ENCODE peak calls at places on chromosomes 12 and 14, in eight cellular contexts. One of them, this sample, is unnamed.

GRCh38 chr12:131130311-131130911 is 176.7 kb downstream of the ADGRD1 start:
- DNase-seq in nephron progenitor cell: no peak
- DNase-seq in nucleus accumbens: no peak
- DNase-seq in choroid plexus epithelial cell: no peak
- DNase-seq in GM04503: no peak
- DNase-seq in memory B cell: no peak
- DNase-seq in T follicular helper cell: no peak
- DNase-seq in germinal center: no peak
- DNase-seq in this sample: no peak

GRCh38 chr12:2999265-2999841 is 40.2 kb downstream of the TEAD4 start:
- DNase-seq in nephron progenitor cell: peak
- DNase-seq in nucleus accumbens: no peak
- DNase-seq in choroid plexus epithelial cell: no peak
- DNase-seq in GM04503: no peak
- DNase-seq in memory B cell: no peak
- DNase-seq in T follicular helper cell: no peak
- DNase-seq in germinal center: no peak
- DNase-seq in this sample: no peak

GRCh38 chr14:64762044-64763034 is 58.1 kb downstream of the PLEKHG3 start:
- DNase-seq in nephron progenitor cell: peak
- DNase-seq in nucleus accumbens: no peak
- DNase-seq in choroid plexus epithelial cell: peak
- DNase-seq in GM04503: no peak
- DNase-seq in memory B cell: no peak
- DNase-seq in T follicular helper cell: peak
- DNase-seq in germinal center: no peak
- DNase-seq in this sample: peak

GRCh38 chr12:130522244-130522834 is 184.7 kb downstream of the PIWIL1 start:
- DNase-seq in nephron progenitor cell: no peak
- DNase-seq in nucleus accumbens: no peak
- DNase-seq in choroid plexus epithelial cell: no peak
- DNase-seq in GM04503: no peak
- DNase-seq in memory B cell: no peak
- DNase-seq in T follicular helper cell: no peak
- DNase-seq in germinal center: no peak
- DNase-seq in this sample: no peak

GRCh38 chr14:57382283-57382682 is 8.1 kb upstream of the NAA30 start:
- DNase-seq in nephron progenitor cell: no peak
- DNase-seq in nucleus accumbens: no peak
- DNase-seq in choroid plexus epithelial cell: peak
- DNase-seq in GM04503: peak
- DNase-seq in memory B cell: no peak
- DNase-seq in T follicular helper cell: no peak
- DNase-seq in germinal center: no peak
- DNase-seq in this sample: peak

GRCh38 chr12:123250471-123251383 is 17.5 kb downstream of the MTRFR start:
- DNase-seq in nephron progenitor cell: no peak
- DNase-seq in nucleus accumbens: no peak
- DNase-seq in choroid plexus epithelial cell: no peak
- DNase-seq in GM04503: no peak
- DNase-seq in memory B cell: no peak
- DNase-seq in T follicular helper cell: no peak
- DNase-seq in germinal center: no peak
- DNase-seq in this sample: peak

GRCh38 chr14:24670594-24670993 is 36.6 kb upstream of the GZMB start:
- DNase-seq in nephron progenitor cell: no peak
- DNase-seq in nucleus accumbens: no peak
- DNase-seq in choroid plexus epithelial cell: no peak
- DNase-seq in GM04503: no peak
- DNase-seq in memory B cell: no peak
- DNase-seq in T follicular helper cell: no peak
- DNase-seq in germinal center: no peak
- DNase-seq in this sample: no peak

GRCh38 chr12:95653761-95654546 is 102.7 kb upstream of the USP44 start:
- DNase-seq in nephron progenitor cell: no peak
- DNase-seq in nucleus accumbens: no peak
- DNase-seq in choroid plexus epithelial cell: peak
- DNase-seq in GM04503: peak
- DNase-seq in memory B cell: no peak
- DNase-seq in T follicular helper cell: no peak
- DNase-seq in germinal center: peak
- DNase-seq in this sample: no peak

GRCh38 chr12:112381421-112381897 is 772 bp downstream of the HECTD4 start:
- DNase-seq in nephron progenitor cell: peak
- DNase-seq in nucleus accumbens: no peak
- DNase-seq in choroid plexus epithelial cell: peak
- DNase-seq in GM04503: no peak
- DNase-seq in memory B cell: no peak
- DNase-seq in T follicular helper cell: no peak
- DNase-seq in germinal center: peak
- DNase-seq in this sample: peak

GRCh38 chr14:103846569-103847438 is 571 bp downstream of the PPP1R13B start:
- DNase-seq in nephron progenitor cell: peak
- DNase-seq in nucleus accumbens: no peak
- DNase-seq in choroid plexus epithelial cell: no peak
- DNase-seq in GM04503: no peak
- DNase-seq in memory B cell: no peak
- DNase-seq in T follicular helper cell: no peak
- DNase-seq in germinal center: peak
- DNase-seq in this sample: peak

GRCh38 chr12:12190087-12190809 is 76.6 kb downstream of the LRP6 start:
- DNase-seq in nephron progenitor cell: no peak
- DNase-seq in nucleus accumbens: no peak
- DNase-seq in choroid plexus epithelial cell: peak
- DNase-seq in GM04503: no peak
- DNase-seq in memory B cell: no peak
- DNase-seq in T follicular helper cell: no peak
- DNase-seq in germinal center: no peak
- DNase-seq in this sample: no peak

GRCh38 chr12:28539691-28540323 is 349.6 kb downstream of the CCDC91 start:
- DNase-seq in nephron progenitor cell: no peak
- DNase-seq in nucleus accumbens: no peak
- DNase-seq in choroid plexus epithelial cell: peak
- DNase-seq in GM04503: no peak
- DNase-seq in memory B cell: no peak
- DNase-seq in T follicular helper cell: no peak
- DNase-seq in germinal center: no peak
- DNase-seq in this sample: peak

GRCh38 chr12:49646331-49646830 is 23.0 kb downstream of the PRPF40B start:
- DNase-seq in nephron progenitor cell: no peak
- DNase-seq in nucleus accumbens: no peak
- DNase-seq in choroid plexus epithelial cell: no peak
- DNase-seq in GM04503: no peak
- DNase-seq in memory B cell: no peak
- DNase-seq in T follicular helper cell: no peak
- DNase-seq in germinal center: no peak
- DNase-seq in this sample: no peak

GRCh38 chr14:51319181-51319597 is 79.1 kb downstream of the TMX1 start:
- DNase-seq in nephron progenitor cell: no peak
- DNase-seq in nucleus accumbens: no peak
- DNase-seq in choroid plexus epithelial cell: no peak
- DNase-seq in GM04503: no peak
- DNase-seq in memory B cell: no peak
- DNase-seq in T follicular helper cell: no peak
- DNase-seq in germinal center: no peak
- DNase-seq in this sample: no peak

GRCh38 chr12:2156333-2156732 is 103.5 kb downstream of the CACNA1C start:
- DNase-seq in nephron progenitor cell: no peak
- DNase-seq in nucleus accumbens: no peak
- DNase-seq in choroid plexus epithelial cell: peak
- DNase-seq in GM04503: no peak
- DNase-seq in memory B cell: no peak
- DNase-seq in T follicular helper cell: no peak
- DNase-seq in germinal center: no peak
- DNase-seq in this sample: no peak

GRCh38 chr12:68958337-68958736 is 25.4 kb upstream of the CPM start:
- DNase-seq in nephron progenitor cell: no peak
- DNase-seq in nucleus accumbens: no peak
- DNase-seq in choroid plexus epithelial cell: no peak
- DNase-seq in GM04503: no peak
- DNase-seq in memory B cell: no peak
- DNase-seq in T follicular helper cell: no peak
- DNase-seq in germinal center: no peak
- DNase-seq in this sample: no peak

GRCh38 chr14:102878970-102879460 is 43.4 kb upstream of the AMN start:
- DNase-seq in nephron progenitor cell: no peak
- DNase-seq in nucleus accumbens: no peak
- DNase-seq in choroid plexus epithelial cell: no peak
- DNase-seq in GM04503: peak
- DNase-seq in memory B cell: no peak
- DNase-seq in T follicular helper cell: no peak
- DNase-seq in germinal center: no peak
- DNase-seq in this sample: no peak

GRCh38 chr12:92898755-92899154 is 30.3 kb downstream of the EEA1 start:
- DNase-seq in nephron progenitor cell: no peak
- DNase-seq in nucleus accumbens: no peak
- DNase-seq in choroid plexus epithelial cell: peak
- DNase-seq in GM04503: no peak
- DNase-seq in memory B cell: no peak
- DNase-seq in T follicular helper cell: no peak
- DNase-seq in germinal center: no peak
- DNase-seq in this sample: no peak

GRCh38 chr12:5987573-5987972 is 42.5 kb upstream of the ANO2 start:
- DNase-seq in nephron progenitor cell: no peak
- DNase-seq in nucleus accumbens: no peak
- DNase-seq in choroid plexus epithelial cell: no peak
- DNase-seq in GM04503: no peak
- DNase-seq in memory B cell: no peak
- DNase-seq in T follicular helper cell: no peak
- DNase-seq in germinal center: no peak
- DNase-seq in this sample: no peak

GRCh38 chr14:104856869-104857860 is 7.9 kb upstream of the CEP170B start:
- DNase-seq in nephron progenitor cell: no peak
- DNase-seq in nucleus accumbens: no peak
- DNase-seq in choroid plexus epithelial cell: no peak
- DNase-seq in GM04503: no peak
- DNase-seq in memory B cell: no peak
- DNase-seq in T follicular helper cell: no peak
- DNase-seq in germinal center: no peak
- DNase-seq in this sample: peak

GRCh38 chr12:120314220-120314619 is 12.1 kb downstream of the SIRT4 start:
- DNase-seq in nephron progenitor cell: no peak
- DNase-seq in nucleus accumbens: no peak
- DNase-seq in choroid plexus epithelial cell: peak
- DNase-seq in GM04503: no peak
- DNase-seq in memory B cell: no peak
- DNase-seq in T follicular helper cell: no peak
- DNase-seq in germinal center: no peak
- DNase-seq in this sample: peak

GRCh38 chr12:44296624-44297197 is 460.8 kb downstream of the TMEM117 start:
- DNase-seq in nephron progenitor cell: no peak
- DNase-seq in nucleus accumbens: no peak
- DNase-seq in choroid plexus epithelial cell: no peak
- DNase-seq in GM04503: no peak
- DNase-seq in memory B cell: no peak
- DNase-seq in T follicular helper cell: no peak
- DNase-seq in germinal center: no peak
- DNase-seq in this sample: no peak

GRCh38 chr14:33114331-33114730 is 175.7 kb downstream of the NPAS3 start:
- DNase-seq in nephron progenitor cell: no peak
- DNase-seq in nucleus accumbens: no peak
- DNase-seq in choroid plexus epithelial cell: no peak
- DNase-seq in GM04503: no peak
- DNase-seq in memory B cell: no peak
- DNase-seq in T follicular helper cell: no peak
- DNase-seq in germinal center: no peak
- DNase-seq in this sample: no peak